ENCODE peak calls at places on chromosomes 16 and 17, in eight cellular contexts. G is uterus; Q is activated CD4-positive, alpha-beta T cell treated with anti-CD3 and anti-CD28 coated beads, Interleukin-2, amount 50 U/mL, for 1 hour; M is H54; S is effector CD4-positive, alpha-beta T cell; K is T-helper 9 cell; P is renal cortical epithelial cell; I is GM23248. D is an unnamed sample.

GRCh38 chr16:69890114-69890890 is 60.8 kb upstream of the CLEC18A start:
- DNase-seq in S (no peak), K (no peak), Q (no peak), M (no peak), I (peak), P (peak), G (peak), D (no peak)

GRCh38 chr16:21626659-21627277 is 25.6 kb downstream of the IGSF6 start:
- DNase-seq in Q (no peak), K (no peak), S (no peak), M (no peak), P (peak), I (peak), G (peak), D (no peak)

GRCh38 chr17:80824549-80825470 is 166.8 kb upstream of the CHMP6 start:
- DNase-seq in G (no peak), I (no peak), M (no peak), S (no peak), K (no peak), P (no peak), Q (no peak), D (no peak)

GRCh38 chr16:27264151-27264550 is 4.4 kb downstream of the NSMCE1 start:
- DNase-seq in S (no peak), M (no peak), I (peak), Q (no peak), P (peak), G (peak), K (no peak), D (no peak)

GRCh38 chr17:10683853-10684252 is 13.5 kb downstream of the SCO1 start:
- DNase-seq in G (no peak), Q (no peak), P (peak), S (no peak), I (peak), M (no peak), K (no peak), D (no peak)

GRCh38 chr17:73003487-73003886 is 89.0 kb downstream of the SLC39A11 start:
- DNase-seq in K (no peak), G (no peak), I (peak), Q (no peak), S (no peak), M (no peak), P (peak), D (no peak)

GRCh38 chr17:1170739-1171138 is 9.0 kb downstream of the ABR start:
- DNase-seq in G (no peak), K (no peak), Q (no peak), M (no peak), P (no peak), S (no peak), I (no peak), D (no peak)

GRCh38 chr17:75128694-75129505 is 2.6 kb downstream of the NT5C start:
- DNase-seq in P (no peak), I (no peak), K (no peak), M (no peak), S (no peak), Q (no peak), G (no peak), D (no peak)

GRCh38 chr16:86899757-86900156 is 321.4 kb downstream of the FOXL1 start:
- DNase-seq in P (no peak), G (no peak), I (peak), M (no peak), Q (no peak), S (no peak), K (no peak), D (no peak)